ENCODE peak calls at places on chromosomes 11 and 22, in ten cellular contexts. Z, S, M, L, K, W, O, V, Q and G are unnamed samples.

GRCh38 chr11:14374922-14375630 is 16.1 kb upstream of the RRAS2 start:
- DNase-seq in Z (no peak), S (peak), M (no peak), L (no peak), K (no peak), W (no peak), O (no peak), V (no peak), Q (peak), G (no peak)

GRCh38 chr22:46578824-46579561 is 41.2 kb upstream of the GRAMD4 start:
- DNase-seq in Z (peak), S (no peak), M (peak), L (peak), K (peak), W (no peak), O (no peak), V (peak), Q (peak), G (no peak)

GRCh38 chr11:90493379-90493778 is 270.5 kb upstream of the CHORDC1 start:
- DNase-seq in Z (no peak), S (no peak), M (no peak), L (no peak), K (no peak), W (no peak), O (no peak), V (no peak), Q (no peak), G (no peak)

GRCh38 chr11:130719516-130719915 is 196.8 kb downstream of the SNX19 start:
- DNase-seq in Z (no peak), S (no peak), M (no peak), L (peak), K (peak), W (no peak), O (no peak), V (peak), Q (no peak), G (no peak)

GRCh38 chr22:20403779-20404140 is 9.8 kb downstream of the ZNF74 start:
- DNase-seq in Z (no peak), S (no peak), M (no peak), L (no peak), K (no peak), W (no peak), O (no peak), V (no peak), Q (no peak), G (no peak)

GRCh38 chr22:36160499-36160942 is at the start of gene APOL3:
- DNase-seq in Z (peak), S (peak), M (no peak), L (peak), K (peak), W (no peak), O (no peak), V (peak), Q (no peak), G (peak)

GRCh38 chr11:2567026-2567671 is 122.3 kb downstream of the KCNQ1 start:
- DNase-seq in Z (peak), S (no peak), M (no peak), L (no peak), K (no peak), W (no peak), O (no peak), V (no peak), Q (no peak), G (no peak)

GRCh38 chr11:94732617-94733292 is 35.4 kb upstream of the AMOTL1 start:
- DNase-seq in Z (peak), S (no peak), M (no peak), L (no peak), K (peak), W (no peak), O (no peak), V (peak), Q (no peak), G (peak)

GRCh38 chr11:15988693-15989231 is 367.6 kb downstream of the SOX6 start:
- DNase-seq in Z (peak), S (no peak), M (no peak), L (no peak), K (no peak), W (peak), O (no peak), V (no peak), Q (peak), G (no peak)

GRCh38 chr11:134244593-134244992 is 8.6 kb downstream of the THYN1 start:
- DNase-seq in Z (no peak), S (no peak), M (peak), L (peak), K (peak), W (no peak), O (no peak), V (no peak), Q (peak), G (peak)

GRCh38 chr11:76236092-76237026 is 30.1 kb upstream of the WNT11 start:
- DNase-seq in Z (peak), S (peak), M (peak), L (peak), K (peak), W (no peak), O (peak), V (no peak), Q (peak), G (peak)

GRCh38 chr11:64869571-64870175 is 8.7 kb downstream of the EHD1 start:
- DNase-seq in Z (no peak), S (no peak), M (no peak), L (no peak), K (no peak), W (no peak), O (no peak), V (no peak), Q (no peak), G (peak)

GRCh38 chr11:86632499-86633269 is 39.7 kb downstream of the ME3 start:
- DNase-seq in Z (no peak), S (peak), M (peak), L (peak), K (peak), W (peak), O (no peak), V (peak), Q (peak), G (peak)

GRCh38 chr11:94142308-94143277 is 14.0 kb downstream of the PANX1 start:
- DNase-seq in Z (no peak), S (no peak), M (no peak), L (no peak), K (no peak), W (no peak), O (no peak), V (no peak), Q (no peak), G (peak)

GRCh38 chr22:30408388-30409101 is 11.7 kb downstream of the SEC14L2 start:
- DNase-seq in Z (no peak), S (no peak), M (no peak), L (peak), K (peak), W (no peak), O (no peak), V (peak), Q (no peak), G (peak)

GRCh38 chr22:37418627-37419369 is 8.5 kb downstream of the ELFN2 start:
- DNase-seq in Z (no peak), S (no peak), M (no peak), L (no peak), K (no peak), W (no peak), O (no peak), V (no peak), Q (no peak), G (no peak)

GRCh38 chr11:66868726-66869291 is 11.9 kb downstream of the LRFN4 start:
- DNase-seq in Z (no peak), S (peak), M (peak), L (no peak), K (no peak), W (no peak), O (peak), V (no peak), Q (peak), G (no peak)

GRCh38 chr22:29742319-29742718 is 22.5 kb downstream of the CABP7 start:
- DNase-seq in Z (peak), S (no peak), M (no peak), L (no peak), K (no peak), W (no peak), O (no peak), V (no peak), Q (no peak), G (no peak)

GRCh38 chr11:130179396-130180306 is 20.1 kb downstream of the ST14 start:
- DNase-seq in Z (no peak), S (no peak), M (no peak), L (no peak), K (no peak), W (no peak), O (no peak), V (no peak), Q (no peak), G (no peak)